ENCODE peak calls at places on chromosome 1, in six cellular contexts. W, Q, X, L, Y and V are unnamed samples.

GRCh38 chr1:169003864-169004516 is 102.5 kb upstream of the ATP1B1 start:
- DNase-seq in W (no peak), Q (peak; percentile 26), X (no peak), L (peak; percentile 71), Y (no peak), V (peak; percentile 61)

GRCh38 chr1:52305417-52306226 is 60.4 kb downstream of the CC2D1B start:
- DNase-seq in W (no peak), Q (no peak), X (no peak), L (no peak), Y (no peak), V (no peak)

GRCh38 chr1:180494370-180494769 is 8.0 kb downstream of the ACBD6 start:
- DNase-seq in W (no peak), Q (no peak), X (no peak), L (no peak), Y (no peak), V (no peak)

GRCh38 chr1:14115976-14116375 is 416.0 kb downstream of the PRDM2 start:
- DNase-seq in W (no peak), Q (no peak), X (no peak), L (no peak), Y (no peak), V (no peak)

GRCh38 chr1:170562644-170563338 is 30.8 kb downstream of the GORAB start:
- DNase-seq in W (peak; percentile 20), Q (no peak), X (peak; percentile 6), L (peak; percentile 79), Y (peak; percentile 81), V (no peak)

GRCh38 chr1:41713557-41714327 is 205.0 kb downstream of the HIVEP3 start:
- DNase-seq in W (no peak), Q (no peak), X (peak; percentile 74), L (no peak), Y (no peak), V (no peak)

GRCh38 chr1:160427625-160428024 is 27.3 kb downstream of the VANGL2 start:
- DNase-seq in W (no peak), Q (no peak), X (no peak), L (no peak), Y (no peak), V (no peak)

GRCh38 chr1:6686294-6686693 is 15.3 kb downstream of the DNAJC11 start:
- DNase-seq in W (no peak), Q (no peak), X (no peak), L (no peak), Y (no peak), V (no peak)

GRCh38 chr1:40171036-40171435 is 9.8 kb downstream of the RLF start:
- DNase-seq in W (no peak), Q (no peak), X (no peak), L (no peak), Y (no peak), V (no peak)

GRCh38 chr1:40161888-40162397 is 756 bp downstream of the RLF start:
- DNase-seq in W (peak; percentile 18), Q (no peak), X (peak; percentile 17), L (no peak), Y (no peak), V (no peak)

GRCh38 chr1:40162791-40163441 is 1.7 kb downstream of the RLF start:
- DNase-seq in W (peak; percentile 41), Q (no peak), X (peak; percentile 42), L (no peak), Y (no peak), V (no peak)

DNA sequence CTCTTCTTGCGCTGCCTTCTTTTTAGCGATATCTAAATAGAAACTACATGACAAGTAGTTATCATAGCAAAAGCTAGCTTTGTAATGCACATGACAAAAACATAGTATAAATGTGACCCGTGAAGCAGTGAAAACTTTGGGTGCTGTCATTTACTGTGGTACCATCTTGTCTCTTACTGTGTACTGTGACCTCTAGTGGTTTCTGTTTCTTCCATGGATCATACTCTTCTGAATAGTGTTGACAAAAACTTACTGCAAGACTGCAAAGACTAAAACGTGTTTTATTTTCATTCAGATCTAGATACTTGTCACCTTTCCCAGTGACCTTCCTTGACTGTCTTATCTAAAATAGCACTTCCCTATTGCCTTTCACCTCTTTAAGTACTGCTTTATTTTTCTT is 6.1 kb downstream of the RLF start:
- DNase-seq in W (no peak), Q (no peak), X (no peak), L (no peak), Y (no peak), V (no peak)
- H3K4me1 ChIP-seq in W (peaks cover 32% of the 10 kb centered on the region), Q (peaks cover 61% of the 10 kb centered on the region), X (no peaks in the 10 kb centered on the region), L (peaks cover 30% of the 10 kb centered on the region), Y (peaks cover 36% of the 10 kb centered on the region), V (peaks cover 77% of the 10 kb centered on the region)

DNA sequence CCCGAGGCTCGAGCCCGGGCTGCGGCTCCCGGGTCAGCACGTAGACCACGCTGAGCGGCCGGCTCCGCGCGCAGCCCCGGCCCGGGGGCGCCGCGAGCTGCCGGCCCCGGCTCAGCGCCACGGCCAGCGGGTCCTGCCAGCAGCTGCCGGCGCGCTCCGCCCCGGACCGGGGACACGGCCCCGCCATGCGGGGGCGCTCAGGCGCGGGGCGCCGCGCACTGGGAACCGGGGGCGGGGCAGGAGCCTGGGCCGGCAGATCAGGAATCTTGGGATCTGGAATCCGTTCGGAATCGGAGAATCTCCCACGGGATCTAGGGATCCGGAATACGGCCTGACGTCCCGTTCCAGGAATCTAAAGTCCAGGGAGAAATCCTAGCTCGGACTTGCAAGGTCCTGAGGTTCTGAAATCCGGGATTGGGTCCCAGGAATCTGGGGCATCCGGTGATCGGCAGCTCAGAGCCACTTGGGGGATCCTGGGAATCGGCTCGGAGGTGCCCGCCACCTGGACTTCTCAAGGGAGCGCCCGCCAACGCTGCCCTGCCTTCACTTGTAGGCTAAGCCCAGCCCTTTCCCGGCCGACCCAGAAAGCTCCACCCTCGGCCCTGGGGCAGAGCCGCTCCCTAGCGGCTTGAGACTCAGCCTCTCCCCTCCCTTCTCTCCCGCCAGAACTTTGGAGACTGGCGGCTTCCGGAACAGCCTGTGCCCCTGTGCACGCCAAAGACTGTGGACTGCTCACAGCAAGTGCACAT is at the start of gene MAP3K6:
- DNase-seq in W (peak; percentile 90), Q (peak; percentile 90), X (peak; percentile 90), L (peak; percentile 96), Y (peak; percentile 95), V (peak; percentile 90)
- TF ChIP-seq POLR2AphosphoS5 in W (no peak), Q (peak; percentile 70), X (peak; percentile 64), L (peak; percentile 78), Y (peak; percentile 66), V (peak; percentile 89)

DNA sequence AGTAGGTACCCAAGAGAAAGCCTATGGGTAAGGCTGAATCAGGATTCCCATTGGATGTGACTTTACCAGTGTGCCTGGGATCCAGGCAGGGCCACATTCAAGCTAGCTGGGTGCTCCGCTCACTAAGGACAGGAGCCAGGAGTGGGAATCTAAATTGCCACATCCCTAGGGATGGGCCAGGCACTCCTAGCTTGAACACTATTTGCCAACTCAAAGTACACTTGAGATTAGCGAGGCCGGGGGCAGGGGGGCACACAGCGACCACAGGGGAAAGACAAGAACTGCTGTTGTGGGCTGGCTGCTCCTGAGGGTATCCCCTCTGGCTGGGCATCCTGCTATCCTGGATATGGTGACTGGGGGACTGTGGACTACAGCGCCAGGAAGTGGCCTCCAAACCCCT is 4.3 kb downstream of the SLC45A3 start:
- DNase-seq in W (no peak), Q (peak; percentile 61), X (no peak), L (no peak), Y (no peak), V (no peak)
- TF ChIP-seq EP300 in W (no peak), Q (no peak), X (no peak), L (no peak), Y (no peak), V (no peak)

GRCh38 chr1:23615852-23616251 is 56.6 kb upstream of the ID3 start:
- DNase-seq in W (no peak), Q (no peak), X (no peak), L (no peak), Y (no peak), V (no peak)

GRCh38 chr1:23615423-23615822 is 56.1 kb upstream of the ID3 start:
- DNase-seq in W (no peak), Q (no peak), X (no peak), L (no peak), Y (no peak), V (no peak)

GRCh38 chr1:23613191-23614126 is 54.2 kb upstream of the ID3 start:
- DNase-seq in W (no peak), Q (peak; percentile 49), X (no peak), L (no peak), Y (no peak), V (peak; percentile 27)

GRCh38 chr1:23616292-23616822 is 57.1 kb upstream of the ID3 start:
- DNase-seq in W (peak; percentile 49), Q (no peak), X (no peak), L (no peak), Y (no peak), V (no peak)

DNA sequence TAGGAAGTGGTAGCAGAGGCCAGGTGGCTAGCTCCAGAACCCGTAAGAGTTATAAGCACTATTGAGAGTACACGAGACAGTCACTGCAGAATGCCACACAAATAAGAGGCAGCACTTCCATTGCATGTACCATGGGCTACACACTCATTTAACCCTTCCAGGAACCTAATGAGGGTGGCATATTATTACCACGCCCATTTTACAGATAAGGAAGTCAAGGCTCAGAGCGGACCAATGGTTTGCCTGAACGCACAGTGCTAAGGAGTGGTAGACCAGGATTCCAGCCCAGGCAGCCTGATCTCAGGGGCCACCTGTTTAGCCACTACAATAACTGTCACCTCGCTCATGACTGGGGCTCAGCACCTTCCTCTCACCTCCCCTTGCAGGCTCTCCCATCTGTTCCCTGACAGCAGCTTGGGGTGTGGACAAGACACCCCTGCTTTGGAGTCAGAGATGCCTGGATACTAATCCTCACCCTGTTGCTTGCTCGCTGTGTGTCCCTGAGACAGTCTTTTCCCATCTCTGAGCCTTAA is 54.9 kb upstream of the ID3 start:
- DNase-seq in W (peak; percentile 74), Q (no peak), X (no peak), L (no peak), Y (no peak), V (no peak)
- H3K4me1 ChIP-seq in W (peaks cover 9% of the 10 kb centered on the region), Q (peaks cover 5% of the 10 kb centered on the region), X (no peaks in the 10 kb centered on the region), L (peaks cover under 1% of the 10 kb centered on the region), Y (peaks cover 2% of the 10 kb centered on the region), V (peaks cover 2% of the 10 kb centered on the region)

GRCh38 chr1:115074839-115075534 is 14.3 kb downstream of the TSPAN2 start:
- DNase-seq in W (no peak), Q (no peak), X (no peak), L (no peak), Y (no peak), V (no peak)
- TF ChIP-seq POLR2AphosphoS5 in W (no peak), Q (no peak), X (no peak), L (no peak), Y (no peak), V (no peak)

DNA sequence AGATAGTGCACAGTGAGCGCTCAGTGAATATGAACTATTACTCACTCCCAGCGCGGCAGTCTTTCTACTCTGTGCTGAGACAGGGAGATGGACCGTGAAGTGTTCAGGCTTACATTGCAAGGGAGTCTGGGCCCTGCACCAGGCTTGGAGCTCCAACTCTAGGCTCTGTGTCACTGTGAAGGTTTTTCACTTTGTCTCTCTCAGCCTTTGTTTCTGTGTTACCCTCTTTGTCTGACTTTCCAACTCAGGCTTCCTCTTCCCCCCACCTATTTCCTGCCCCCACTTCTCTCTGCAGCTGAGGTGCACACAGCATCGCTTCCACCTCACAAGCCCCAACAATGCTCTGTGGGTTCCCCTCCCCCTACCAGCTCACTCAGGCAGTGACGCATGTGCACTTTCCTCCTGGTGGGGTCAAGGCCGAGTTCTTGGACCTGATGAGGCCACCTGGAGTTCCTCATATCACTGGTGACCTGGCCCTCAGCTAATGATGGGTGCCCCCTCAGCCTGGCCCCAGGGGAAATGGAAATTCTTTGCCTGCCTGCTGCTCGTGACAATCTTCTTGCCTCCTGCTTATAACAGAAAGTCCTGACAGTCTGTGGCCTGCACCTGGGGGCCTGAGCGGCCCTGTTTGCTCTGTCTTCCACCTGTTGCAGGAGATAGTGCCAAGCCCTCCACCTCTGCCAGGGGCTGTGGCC is 1.1 kb upstream of the LCK start:
- DNase-seq in W (no peak), Q (peak; percentile 79), X (no peak), L (peak; percentile 67), Y (peak; percentile 79), V (peak; percentile 52)
- TF ChIP-seq EP300 in W (no peak), Q (no peak), X (no peak), L (no peak), Y (no peak), V (no peak)